ENCODE peak calls at places on chromosomes 2 and 18, in four cellular contexts. F, A, Z and S are unnamed samples. For H3K4me1, the result is how much of the 10 kb centered on the place peaks cover.

GRCh38 chr2:26000561-26001211 is 18.4 kb upstream of the KIF3C start:
- DNase-seq in Z (peak), F (peak), A (no peak), S (no peak)

GRCh38 chr18:11064106-11064505 is 85.3 kb downstream of the PIEZO2 start:
- DNase-seq in F (no peak), Z (no peak), A (no peak), S (no peak)

GRCh38 chr18:62329676-62330454 is 4.8 kb downstream of the TNFRSF11A start:
- DNase-seq in Z (no peak), A (no peak), F (peak), S (no peak)

GRCh38 chr2:241014764-241015163 is 16.3 kb downstream of the SNED1 start:
- DNase-seq in Z (no peak), A (no peak), F (no peak), S (no peak)

GRCh38 chr2:191656389-191656788 is 21.5 kb upstream of the NABP1 start:
- DNase-seq in F (peak), A (no peak), Z (no peak), S (no peak)

GRCh38 chr2:223870840-223871618 is 33.6 kb upstream of the AP1S3 start:
- DNase-seq in F (no peak), A (no peak), Z (no peak), S (no peak)

GRCh38 chr18:50506362-50506761 is 53.5 kb upstream of the MAPK4 start:
- DNase-seq in A (no peak), Z (no peak), F (no peak), S (no peak)

GRCh38 chr2:204749319-204749718 is 204.0 kb downstream of the PARD3B start:
- DNase-seq in A (no peak), F (no peak), Z (no peak), S (no peak)

GRCh38 chr18:51623653-51624052 is 426.2 kb upstream of the MEX3C start:
- DNase-seq in A (no peak), Z (no peak), F (no peak), S (no peak)

GRCh38 chr18:11689972-11690570 is 1.0 kb downstream of the GNAL start:
- DNase-seq in Z (peak), A (peak), F (no peak), S (no peak)

GRCh38 chr18:363327-364115 is 95.7 kb upstream of the THOC1 start:
- DNase-seq in Z (no peak), A (no peak), F (no peak), S (no peak)

GRCh38 chr2:114543106-114543806 is 100.8 kb downstream of the DPP10 start:
- DNase-seq in F (peak), Z (peak), A (no peak), S (no peak)

GRCh38 chr18:634551-635045 is 22.9 kb upstream of the TYMS start:
- DNase-seq in Z (peak), A (no peak), F (no peak), S (no peak)

GRCh38 chr18:58367425-58368140 is 261.3 kb downstream of the ALPK2 start:
- DNase-seq in Z (no peak), F (no peak), A (no peak), S (no peak)

GRCh38 chr2:236572482-236572881 is 2.9 kb downstream of the ACKR3 start:
- DNase-seq in Z (no peak), A (no peak), F (no peak), S (no peak)

GRCh38 chr18:76710646-76711520 is 111.5 kb upstream of the ZNF236 start:
- DNase-seq in Z (no peak), A (no peak), F (no peak), S (no peak)

GRCh38 chr2:23128684-23129292 is 256.2 kb upstream of the KLHL29 start:
- DNase-seq in A (no peak), F (no peak), Z (no peak), S (no peak)

GRCh38 chr2:134247679-134248078 is 6.2 kb upstream of the MGAT5 start:
- DNase-seq in A (no peak), F (no peak), Z (no peak), S (no peak)
- H3K4me1 ChIP-seq in A (under half), F (under half), Z (under half), S (half or more)

DNA sequence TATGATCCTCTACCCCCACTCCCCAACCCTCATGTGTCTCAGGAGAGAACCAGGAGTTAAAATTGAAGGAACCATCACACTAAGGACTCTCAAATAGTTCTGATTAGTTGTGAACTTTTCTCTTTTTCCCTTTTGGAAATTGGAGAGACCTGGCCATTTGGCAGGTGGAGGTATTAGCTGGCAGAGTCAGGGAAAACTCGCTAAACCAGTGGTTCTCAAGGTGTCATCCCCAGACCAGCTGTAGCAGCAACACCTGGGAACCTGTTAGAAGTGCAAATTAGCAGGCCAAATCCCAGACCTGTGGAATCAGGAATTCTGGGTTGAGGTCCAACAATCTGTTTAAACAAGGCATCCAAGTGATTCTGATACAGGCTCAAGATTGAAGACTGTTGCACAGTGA is 2.7 kb upstream of the TMEM131 start:
- DNase-seq in F (no peak), Z (no peak), A (no peak), S (no peak)
- H3K4me1 ChIP-seq in F (under half), Z (under half), A (under half), S (under half)

GRCh38 chr2:28768422-28768821 is 16.8 kb downstream of the PPP1CB start:
- DNase-seq in A (no peak), Z (no peak), F (no peak), S (no peak)
- H3K4me1 ChIP-seq in A (under half), Z (under half), F (under half), S (half or more)

GRCh38 chr2:178117725-178118124 is 5.5 kb downstream of the RBM45 start:
- DNase-seq in F (no peak), Z (no peak), A (no peak), S (no peak)

GRCh38 chr2:178112202-178113152 is at the start of gene RBM45:
- DNase-seq in Z (peak), F (peak), A (peak), S (peak)

GRCh38 chr2:178111743-178112142 is 494 bp upstream of the RBM45 start:
- DNase-seq in Z (no peak), F (no peak), A (no peak), S (peak)

GRCh38 chr2:178110681-178111080 is 1.6 kb upstream of the RBM45 start:
- DNase-seq in A (no peak), Z (no peak), F (no peak), S (no peak)

DNA sequence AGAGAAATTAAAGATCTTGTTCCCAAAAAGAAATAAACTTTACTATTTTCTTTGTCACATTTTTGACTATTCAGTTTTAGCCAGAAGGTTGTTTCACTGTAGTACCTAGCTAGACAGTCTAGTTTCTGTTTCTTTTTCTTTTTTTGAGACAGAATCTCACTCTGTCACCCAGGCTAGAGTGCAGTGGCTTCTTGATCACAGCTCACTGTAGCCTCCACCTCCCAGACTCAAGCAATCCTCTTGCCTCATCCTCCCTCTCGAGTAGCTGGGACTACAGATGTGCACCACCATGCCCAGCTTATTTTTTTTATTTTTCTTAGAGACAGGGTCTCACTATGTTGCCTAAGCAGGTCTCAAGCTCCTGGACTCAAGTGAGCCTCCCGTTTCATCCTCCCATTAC is 2.2 kb downstream of the RBM45 start:
- DNase-seq in A (no peak), Z (no peak), F (no peak), S (no peak)
- H3K4me1 ChIP-seq in A (under half), Z (under half), F (under half), S (under half)